ENCODE peak calls at places on chromosomes 3 and 15, in four cellular contexts. One of them, this sample, is unnamed.
A peak's percentile ranks its signal among the peaks of the same experiment; 100 is the strongest.

GRCh38 chr3:62562017-62562416 is 188.7 kb upstream of the FEZF2 start:
- DNase-seq in T-helper 1 cell: no peak
- DNase-seq in NCI-H1048: no peak
- DNase-seq in Calu3: no peak
- DNase-seq in this sample: no peak

GRCh38 chr3:150308481-150308918 is 99.6 kb upstream of the TSC22D2 start:
- DNase-seq in T-helper 1 cell: no peak
- DNase-seq in NCI-H1048: no peak
- DNase-seq in Calu3: peak; percentile 39
- DNase-seq in this sample: no peak

GRCh38 chr3:115085197-115085865 is 61.8 kb downstream of the ZBTB20 start:
- DNase-seq in T-helper 1 cell: no peak
- DNase-seq in NCI-H1048: no peak
- DNase-seq in Calu3: no peak
- DNase-seq in this sample: no peak

GRCh38 chr3:64158334-64158733 is 66.9 kb downstream of the PRICKLE2 start:
- DNase-seq in T-helper 1 cell: no peak
- DNase-seq in NCI-H1048: no peak
- DNase-seq in Calu3: no peak
- DNase-seq in this sample: no peak

GRCh38 chr15:38076806-38077205 is 142.4 kb downstream of the TMCO5A start:
- DNase-seq in T-helper 1 cell: no peak
- DNase-seq in NCI-H1048: no peak
- DNase-seq in Calu3: no peak
- DNase-seq in this sample: no peak

GRCh38 chr3:16103472-16103871 is 71.0 kb upstream of the GALNT15 start:
- DNase-seq in T-helper 1 cell: no peak
- DNase-seq in NCI-H1048: no peak
- DNase-seq in Calu3: no peak
- DNase-seq in this sample: no peak

GRCh38 chr3:50237754-50238548 is 1.9 kb downstream of the GNAI2 start:
- DNase-seq in T-helper 1 cell: peak; percentile 83
- DNase-seq in NCI-H1048: no peak
- DNase-seq in Calu3: peak; percentile 78
- DNase-seq in this sample: no peak

GRCh38 chr3:52670621-52671521 is 14.8 kb downstream of the PBRM1 start:
- DNase-seq in T-helper 1 cell: no peak
- DNase-seq in NCI-H1048: no peak
- DNase-seq in Calu3: peak; percentile 77
- DNase-seq in this sample: no peak

GRCh38 chr3:116087431-116087830 is 357.9 kb downstream of the LSAMP start:
- DNase-seq in T-helper 1 cell: no peak
- DNase-seq in NCI-H1048: no peak
- DNase-seq in Calu3: no peak
- DNase-seq in this sample: no peak

GRCh38 chr15:83559310-83559966 is 94.5 kb upstream of the ADAMTSL3 start:
- DNase-seq in T-helper 1 cell: peak; percentile 6
- DNase-seq in NCI-H1048: peak; percentile 12
- DNase-seq in Calu3: peak; percentile 72
- DNase-seq in this sample: peak; percentile 37

GRCh38 chr3:141102372-141102771 is 51.2 kb downstream of the SPSB4 start:
- DNase-seq in T-helper 1 cell: no peak
- DNase-seq in NCI-H1048: no peak
- DNase-seq in Calu3: no peak
- DNase-seq in this sample: no peak

GRCh38 chr15:60412807-60413597 is 15.2 kb upstream of the ANXA2 start:
- DNase-seq in T-helper 1 cell: no peak
- DNase-seq in NCI-H1048: no peak
- DNase-seq in Calu3: no peak
- DNase-seq in this sample: no peak

GRCh38 chr3:77259701-77260100 is 219.8 kb downstream of the ROBO2 start:
- DNase-seq in T-helper 1 cell: no peak
- DNase-seq in NCI-H1048: no peak
- DNase-seq in Calu3: no peak
- DNase-seq in this sample: no peak

GRCh38 chr3:141110322-141110721 is 59.2 kb downstream of the SPSB4 start:
- DNase-seq in T-helper 1 cell: no peak
- DNase-seq in NCI-H1048: no peak
- DNase-seq in Calu3: no peak
- DNase-seq in this sample: no peak

GRCh38 chr15:77597804-77598453 is 34.8 kb downstream of the LINGO1 start:
- DNase-seq in T-helper 1 cell: no peak
- DNase-seq in NCI-H1048: no peak
- DNase-seq in Calu3: no peak
- DNase-seq in this sample: no peak

GRCh38 chr3:33954956-33955355 is 156.5 kb downstream of the PDCD6IP start:
- DNase-seq in T-helper 1 cell: no peak
- DNase-seq in NCI-H1048: no peak
- DNase-seq in Calu3: no peak
- DNase-seq in this sample: no peak

GRCh38 chr15:65056868-65057548 is 10.8 kb downstream of the RASL12 start:
- DNase-seq in T-helper 1 cell: no peak
- DNase-seq in NCI-H1048: no peak
- DNase-seq in Calu3: peak; percentile 90
- DNase-seq in this sample: no peak

GRCh38 chr3:150588027-150588830 is 14.9 kb upstream of the SELENOT start:
- DNase-seq in T-helper 1 cell: no peak
- DNase-seq in NCI-H1048: no peak
- DNase-seq in Calu3: no peak
- DNase-seq in this sample: no peak

GRCh38 chr3:20258371-20258770 is 72.4 kb upstream of the SGO1 start:
- DNase-seq in T-helper 1 cell: no peak
- DNase-seq in NCI-H1048: no peak
- DNase-seq in Calu3: no peak
- DNase-seq in this sample: no peak

GRCh38 chr3:147424325-147424910 is 15.3 kb downstream of the ZIC1 start:
- DNase-seq in T-helper 1 cell: no peak
- DNase-seq in NCI-H1048: no peak
- DNase-seq in Calu3: no peak
- DNase-seq in this sample: no peak

GRCh38 chr15:91099616-91100560 is at the start of gene SV2B:
- DNase-seq in T-helper 1 cell: peak; percentile 10
- DNase-seq in NCI-H1048: no peak
- DNase-seq in Calu3: peak; percentile 59
- DNase-seq in this sample: no peak

GRCh38 chr15:60000113-60000823 is 3.8 kb upstream of the FOXB1 start:
- DNase-seq in T-helper 1 cell: no peak
- DNase-seq in NCI-H1048: no peak
- DNase-seq in Calu3: peak; percentile 54
- DNase-seq in this sample: no peak

GRCh38 chr3:9122732-9123364 is 126.6 kb downstream of the SRGAP3 start:
- DNase-seq in T-helper 1 cell: no peak
- DNase-seq in NCI-H1048: no peak
- DNase-seq in Calu3: no peak
- DNase-seq in this sample: no peak

GRCh38 chr15:55796321-55796965 is 53.5 kb upstream of the PRTG start:
- DNase-seq in T-helper 1 cell: no peak
- DNase-seq in NCI-H1048: no peak
- DNase-seq in Calu3: no peak
- DNase-seq in this sample: no peak

GRCh38 chr3:60552581-60552980 is 698.7 kb downstream of the FHIT start:
- DNase-seq in T-helper 1 cell: no peak
- DNase-seq in NCI-H1048: no peak
- DNase-seq in Calu3: no peak
- DNase-seq in this sample: no peak

GRCh38 chr3:83765971-83766370 is 1192.8 kb upstream of the CADM2 start:
- DNase-seq in T-helper 1 cell: no peak
- DNase-seq in NCI-H1048: no peak
- DNase-seq in Calu3: no peak
- DNase-seq in this sample: no peak

GRCh38 chr3:55329849-55330248 is 157.3 kb downstream of the WNT5A start:
- DNase-seq in T-helper 1 cell: no peak
- DNase-seq in NCI-H1048: no peak
- DNase-seq in Calu3: no peak
- DNase-seq in this sample: no peak

GRCh38 chr3:142028174-142028833 is 121.0 kb downstream of the TFDP2 start:
- DNase-seq in T-helper 1 cell: peak; percentile 18
- DNase-seq in NCI-H1048: peak; percentile 54
- DNase-seq in Calu3: peak; percentile 42
- DNase-seq in this sample: peak; percentile 64

GRCh38 chr15:82114660-82115059 is 68.8 kb upstream of the MEX3B start:
- DNase-seq in T-helper 1 cell: no peak
- DNase-seq in NCI-H1048: no peak
- DNase-seq in Calu3: no peak
- DNase-seq in this sample: no peak

GRCh38 chr3:171026584-171027293 is at the start of gene SLC2A2:
- DNase-seq in T-helper 1 cell: no peak
- DNase-seq in NCI-H1048: no peak
- DNase-seq in Calu3: peak; percentile 54
- DNase-seq in this sample: no peak

GRCh38 chr3:79200456-79200855 is 567.3 kb downstream of the ROBO1 start:
- DNase-seq in T-helper 1 cell: no peak
- DNase-seq in NCI-H1048: no peak
- DNase-seq in Calu3: no peak
- DNase-seq in this sample: no peak

GRCh38 chr3:46479696-46480095 is 15.0 kb upstream of the LTF start:
- DNase-seq in T-helper 1 cell: no peak
- DNase-seq in NCI-H1048: no peak
- DNase-seq in Calu3: no peak
- DNase-seq in this sample: no peak

GRCh38 chr3:156630081-156630772 is 44.2 kb upstream of the TIPARP start:
- DNase-seq in T-helper 1 cell: no peak
- DNase-seq in NCI-H1048: no peak
- DNase-seq in Calu3: peak; percentile 45
- DNase-seq in this sample: no peak

GRCh38 chr3:113698891-113699465 is 2.5 kb upstream of the USF3 start:
- DNase-seq in T-helper 1 cell: no peak
- DNase-seq in NCI-H1048: no peak
- DNase-seq in Calu3: peak; percentile 17
- DNase-seq in this sample: no peak

GRCh38 chr3:9295007-9295406 is 45.6 kb upstream of the SRGAP3 start:
- DNase-seq in T-helper 1 cell: no peak
- DNase-seq in NCI-H1048: no peak
- DNase-seq in Calu3: no peak
- DNase-seq in this sample: no peak

This sample was measured in CMK.